ENCODE peak calls at places on chromosome 21, in six cellular contexts. One of them, this sample, is unnamed.

GRCh38 chr21:33884361-33885157 is 31.0 kb downstream of the ATP5PO start:
- DNase-seq in fibroblast of the aortic adventitia: peak
- DNase-seq in brain microvascular endothelial cell: no peak
- DNase-seq in SJSA1: no peak
- DNase-seq in neuronal stem cell: no peak
- DNase-seq in astrocyte of the cerebellum: peak
- DNase-seq in this sample: peak

GRCh38 chr21:17848228-17848627 is 29.1 kb upstream of the C21orf91 start:
- DNase-seq in fibroblast of the aortic adventitia: peak
- DNase-seq in SJSA1: peak
- DNase-seq in astrocyte of the cerebellum: peak
- DNase-seq in neuronal stem cell: no peak
- DNase-seq in brain microvascular endothelial cell: peak
- DNase-seq in this sample: peak

GRCh38 chr21:31410763-31411278 is 66.8 kb upstream of the TIAM1 start:
- DNase-seq in fibroblast of the aortic adventitia: no peak
- DNase-seq in SJSA1: no peak
- DNase-seq in brain microvascular endothelial cell: no peak
- DNase-seq in astrocyte of the cerebellum: no peak
- DNase-seq in neuronal stem cell: no peak
- DNase-seq in this sample: no peak

GRCh38 chr21:33230518-33231324 is 983 bp downstream of the IFNAR2 start:
- DNase-seq in fibroblast of the aortic adventitia: peak
- DNase-seq in neuronal stem cell: peak
- DNase-seq in SJSA1: peak
- DNase-seq in astrocyte of the cerebellum: peak
- DNase-seq in brain microvascular endothelial cell: peak
- DNase-seq in this sample: peak

GRCh38 chr21:43740497-43741156 is 21.7 kb downstream of the PDXK start:
- DNase-seq in brain microvascular endothelial cell: no peak
- DNase-seq in SJSA1: no peak
- DNase-seq in fibroblast of the aortic adventitia: no peak
- DNase-seq in astrocyte of the cerebellum: no peak
- DNase-seq in neuronal stem cell: peak
- DNase-seq in this sample: peak

GRCh38 chr21:29072873-29073221 is 601 bp downstream of the CCT8 start:
- DNase-seq in brain microvascular endothelial cell: peak
- DNase-seq in astrocyte of the cerebellum: no peak
- DNase-seq in fibroblast of the aortic adventitia: peak
- DNase-seq in neuronal stem cell: no peak
- DNase-seq in SJSA1: no peak
- DNase-seq in this sample: peak

GRCh38 chr21:33801424-33802405 is 113.9 kb downstream of the ATP5PO start:
- DNase-seq in brain microvascular endothelial cell: peak
- DNase-seq in astrocyte of the cerebellum: peak
- DNase-seq in neuronal stem cell: no peak
- DNase-seq in SJSA1: no peak
- DNase-seq in fibroblast of the aortic adventitia: peak
- DNase-seq in this sample: peak

GRCh38 chr21:29499734-29500343 is 201.1 kb downstream of the BACH1 start:
- DNase-seq in astrocyte of the cerebellum: no peak
- DNase-seq in SJSA1: peak
- DNase-seq in fibroblast of the aortic adventitia: no peak
- DNase-seq in brain microvascular endothelial cell: peak
- DNase-seq in neuronal stem cell: no peak
- DNase-seq in this sample: peak

GRCh38 chr21:43269461-43269860 is 100.7 kb downstream of the CRYAA start:
- DNase-seq in brain microvascular endothelial cell: no peak
- DNase-seq in astrocyte of the cerebellum: no peak
- DNase-seq in fibroblast of the aortic adventitia: no peak
- DNase-seq in neuronal stem cell: no peak
- DNase-seq in SJSA1: no peak
- DNase-seq in this sample: no peak

GRCh38 chr21:14833952-14834351 is 230.8 kb downstream of the NRIP1 start:
- DNase-seq in SJSA1: no peak
- DNase-seq in astrocyte of the cerebellum: no peak
- DNase-seq in fibroblast of the aortic adventitia: no peak
- DNase-seq in neuronal stem cell: no peak
- DNase-seq in brain microvascular endothelial cell: no peak
- DNase-seq in this sample: no peak

GRCh38 chr21:30426732-30427131 is 1.0 kb upstream of the KRTAP13-3 start:
- DNase-seq in brain microvascular endothelial cell: no peak
- DNase-seq in SJSA1: no peak
- DNase-seq in neuronal stem cell: peak
- DNase-seq in fibroblast of the aortic adventitia: no peak
- DNase-seq in astrocyte of the cerebellum: no peak
- DNase-seq in this sample: no peak

GRCh38 chr21:21740207-21740606 is 742.0 kb downstream of the NCAM2 start:
- DNase-seq in brain microvascular endothelial cell: no peak
- DNase-seq in SJSA1: no peak
- DNase-seq in neuronal stem cell: no peak
- DNase-seq in astrocyte of the cerebellum: no peak
- DNase-seq in fibroblast of the aortic adventitia: peak
- DNase-seq in this sample: peak

GRCh38 chr21:37060296-37060695 is 12.6 kb downstream of the PIGP start:
- DNase-seq in astrocyte of the cerebellum: peak
- DNase-seq in neuronal stem cell: no peak
- DNase-seq in brain microvascular endothelial cell: peak
- DNase-seq in SJSA1: peak
- DNase-seq in fibroblast of the aortic adventitia: peak
- DNase-seq in this sample: peak

GRCh38 chr21:43188712-43189151 is 19.9 kb downstream of the CRYAA start:
- DNase-seq in SJSA1: peak
- DNase-seq in brain microvascular endothelial cell: no peak
- DNase-seq in astrocyte of the cerebellum: no peak
- DNase-seq in neuronal stem cell: no peak
- DNase-seq in fibroblast of the aortic adventitia: no peak
- DNase-seq in this sample: no peak

GRCh38 chr21:33799378-33800090 is 116.1 kb downstream of the ATP5PO start:
- DNase-seq in SJSA1: no peak
- DNase-seq in neuronal stem cell: peak
- DNase-seq in fibroblast of the aortic adventitia: peak
- DNase-seq in astrocyte of the cerebellum: no peak
- DNase-seq in brain microvascular endothelial cell: no peak
- DNase-seq in this sample: peak

GRCh38 chr21:17859661-17860060 is 40.5 kb upstream of the C21orf91 start:
- DNase-seq in fibroblast of the aortic adventitia: no peak
- DNase-seq in neuronal stem cell: no peak
- DNase-seq in brain microvascular endothelial cell: no peak
- DNase-seq in astrocyte of the cerebellum: no peak
- DNase-seq in SJSA1: no peak
- DNase-seq in this sample: no peak

GRCh38 chr21:37165606-37166005 is 92.6 kb downstream of the TTC3 start:
- DNase-seq in astrocyte of the cerebellum: no peak
- DNase-seq in brain microvascular endothelial cell: no peak
- DNase-seq in fibroblast of the aortic adventitia: no peak
- DNase-seq in SJSA1: no peak
- DNase-seq in neuronal stem cell: no peak
- DNase-seq in this sample: no peak

GRCh38 chr21:22758478-22758877 is 1760.3 kb downstream of the NCAM2 start:
- DNase-seq in brain microvascular endothelial cell: no peak
- DNase-seq in neuronal stem cell: no peak
- DNase-seq in astrocyte of the cerebellum: no peak
- DNase-seq in fibroblast of the aortic adventitia: no peak
- DNase-seq in SJSA1: no peak
- DNase-seq in this sample: no peak

GRCh38 chr21:42862774-42863503 is 16.4 kb downstream of the WDR4 start:
- DNase-seq in astrocyte of the cerebellum: no peak
- DNase-seq in SJSA1: peak
- DNase-seq in fibroblast of the aortic adventitia: no peak
- DNase-seq in brain microvascular endothelial cell: no peak
- DNase-seq in neuronal stem cell: no peak
- DNase-seq in this sample: no peak

GRCh38 chr21:28822882-28823335 is 169.8 kb downstream of the LTN1 start:
- DNase-seq in astrocyte of the cerebellum: no peak
- DNase-seq in neuronal stem cell: no peak
- DNase-seq in brain microvascular endothelial cell: no peak
- DNase-seq in SJSA1: no peak
- DNase-seq in fibroblast of the aortic adventitia: peak
- DNase-seq in this sample: peak

GRCh38 chr21:29812947-29813346 is 126.8 kb downstream of the GRIK1 start:
- DNase-seq in astrocyte of the cerebellum: no peak
- DNase-seq in SJSA1: no peak
- DNase-seq in brain microvascular endothelial cell: no peak
- DNase-seq in fibroblast of the aortic adventitia: no peak
- DNase-seq in neuronal stem cell: no peak
- DNase-seq in this sample: no peak

GRCh38 chr21:29005696-29006095 is 13.0 kb upstream of the LTN1 start:
- DNase-seq in brain microvascular endothelial cell: no peak
- DNase-seq in SJSA1: no peak
- DNase-seq in fibroblast of the aortic adventitia: no peak
- DNase-seq in neuronal stem cell: no peak
- DNase-seq in astrocyte of the cerebellum: no peak
- DNase-seq in this sample: no peak

GRCh38 chr21:29477941-29478340 is 179.2 kb downstream of the BACH1 start:
- DNase-seq in astrocyte of the cerebellum: peak
- DNase-seq in SJSA1: peak
- DNase-seq in fibroblast of the aortic adventitia: peak
- DNase-seq in neuronal stem cell: no peak
- DNase-seq in brain microvascular endothelial cell: peak
- DNase-seq in this sample: no peak

GRCh38 chr21:28769683-28770082 is 223.0 kb downstream of the LTN1 start:
- DNase-seq in astrocyte of the cerebellum: no peak
- DNase-seq in neuronal stem cell: no peak
- DNase-seq in brain microvascular endothelial cell: no peak
- DNase-seq in SJSA1: no peak
- DNase-seq in fibroblast of the aortic adventitia: no peak
- DNase-seq in this sample: no peak

GRCh38 chr21:29052224-29052623 is 21.2 kb downstream of the CCT8 start:
- DNase-seq in brain microvascular endothelial cell: no peak
- DNase-seq in fibroblast of the aortic adventitia: no peak
- DNase-seq in neuronal stem cell: no peak
- DNase-seq in astrocyte of the cerebellum: no peak
- DNase-seq in SJSA1: no peak
- DNase-seq in this sample: no peak

GRCh38 chr21:40102682-40103081 is 235.4 kb downstream of the PCP4 start:
- DNase-seq in fibroblast of the aortic adventitia: no peak
- DNase-seq in SJSA1: no peak
- DNase-seq in neuronal stem cell: no peak
- DNase-seq in astrocyte of the cerebellum: no peak
- DNase-seq in brain microvascular endothelial cell: no peak
- DNase-seq in this sample: no peak

GRCh38 chr21:36825683-36826082 is 126.8 kb downstream of the SIM2 start:
- DNase-seq in fibroblast of the aortic adventitia: no peak
- DNase-seq in brain microvascular endothelial cell: no peak
- DNase-seq in neuronal stem cell: no peak
- DNase-seq in astrocyte of the cerebellum: no peak
- DNase-seq in SJSA1: no peak
- DNase-seq in this sample: no peak

GRCh38 chr21:17512245-17513213 is at the start of gene CXADR:
- DNase-seq in astrocyte of the cerebellum: no peak
- DNase-seq in SJSA1: no peak
- DNase-seq in neuronal stem cell: peak
- DNase-seq in brain microvascular endothelial cell: no peak
- DNase-seq in fibroblast of the aortic adventitia: no peak
- DNase-seq in this sample: peak

DNA sequence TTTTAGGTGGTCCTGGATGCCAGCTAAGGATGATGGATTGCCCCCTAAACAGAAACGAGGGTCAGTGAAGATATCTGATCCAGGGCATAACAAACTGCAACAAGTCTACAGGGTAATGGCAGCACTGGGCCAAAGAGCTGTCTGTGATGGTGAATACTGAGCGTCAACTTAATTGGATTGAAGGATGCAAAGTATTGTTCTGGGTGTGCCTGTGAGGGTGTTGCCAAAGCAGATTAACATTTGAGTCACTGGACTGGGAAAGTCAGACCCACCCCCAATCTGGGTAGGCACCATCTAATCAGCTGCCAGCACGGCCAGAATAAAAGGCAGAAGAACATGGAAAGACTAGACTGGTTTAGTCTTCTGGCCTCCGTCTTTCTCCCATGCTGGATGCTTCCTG is 235.0 kb downstream of the SETD4 start:
- DNase-seq in SJSA1: no peak
- DNase-seq in brain microvascular endothelial cell: no peak
- DNase-seq in neuronal stem cell: no peak
- DNase-seq in fibroblast of the aortic adventitia: peak
- DNase-seq in astrocyte of the cerebellum: no peak
- DNase-seq in this sample: no peak
- H3K4me3 ChIP-seq in SJSA1: no peak
- H3K4me3 ChIP-seq in brain microvascular endothelial cell: no peak
- H3K4me3 ChIP-seq in neuronal stem cell: no peak
- H3K4me3 ChIP-seq in fibroblast of the aortic adventitia: no peak
- H3K4me3 ChIP-seq in astrocyte of the cerebellum: no peak
- H3K4me3 ChIP-seq in this sample: no peak

GRCh38 chr21:38567577-38568360 is 69.5 kb upstream of the ERG start:
- DNase-seq in neuronal stem cell: peak
- DNase-seq in astrocyte of the cerebellum: peak
- DNase-seq in brain microvascular endothelial cell: peak
- DNase-seq in fibroblast of the aortic adventitia: peak
- DNase-seq in SJSA1: peak
- DNase-seq in this sample: peak
- H3K4me3 ChIP-seq in neuronal stem cell: no peak
- H3K4me3 ChIP-seq in astrocyte of the cerebellum: no peak
- H3K4me3 ChIP-seq in brain microvascular endothelial cell: peak
- H3K4me3 ChIP-seq in fibroblast of the aortic adventitia: peak
- H3K4me3 ChIP-seq in SJSA1: peak
- H3K4me3 ChIP-seq in this sample: peak

DNA sequence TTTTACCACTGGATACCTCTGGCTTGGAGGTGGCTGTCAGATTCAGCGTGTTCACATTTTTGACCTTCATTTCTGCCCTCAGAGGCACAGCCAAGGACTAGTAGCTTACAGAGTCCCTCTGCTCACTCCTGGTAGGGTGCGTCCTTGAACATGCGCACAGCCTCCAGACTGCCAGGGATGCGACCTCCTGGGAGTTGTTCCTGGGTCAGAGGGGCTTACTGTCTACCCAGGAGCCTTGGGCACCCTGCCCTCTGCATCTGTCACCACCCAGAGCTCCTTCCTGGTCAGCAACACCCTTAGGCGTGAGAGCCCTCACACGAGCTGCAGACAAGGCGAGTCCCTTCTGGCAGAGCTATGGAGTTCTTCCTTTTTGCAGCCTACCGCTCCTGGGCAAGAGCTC is 1.7 kb downstream of the SLX9 start:
- DNase-seq in astrocyte of the cerebellum: no peak
- DNase-seq in neuronal stem cell: no peak
- DNase-seq in fibroblast of the aortic adventitia: no peak
- DNase-seq in brain microvascular endothelial cell: no peak
- DNase-seq in SJSA1: no peak
- DNase-seq in this sample: no peak
- H3K4me3 ChIP-seq in astrocyte of the cerebellum: no peak
- H3K4me3 ChIP-seq in neuronal stem cell: peak
- H3K4me3 ChIP-seq in fibroblast of the aortic adventitia: peak
- H3K4me3 ChIP-seq in brain microvascular endothelial cell: no peak
- H3K4me3 ChIP-seq in SJSA1: no peak
- H3K4me3 ChIP-seq in this sample: no peak

DNA sequence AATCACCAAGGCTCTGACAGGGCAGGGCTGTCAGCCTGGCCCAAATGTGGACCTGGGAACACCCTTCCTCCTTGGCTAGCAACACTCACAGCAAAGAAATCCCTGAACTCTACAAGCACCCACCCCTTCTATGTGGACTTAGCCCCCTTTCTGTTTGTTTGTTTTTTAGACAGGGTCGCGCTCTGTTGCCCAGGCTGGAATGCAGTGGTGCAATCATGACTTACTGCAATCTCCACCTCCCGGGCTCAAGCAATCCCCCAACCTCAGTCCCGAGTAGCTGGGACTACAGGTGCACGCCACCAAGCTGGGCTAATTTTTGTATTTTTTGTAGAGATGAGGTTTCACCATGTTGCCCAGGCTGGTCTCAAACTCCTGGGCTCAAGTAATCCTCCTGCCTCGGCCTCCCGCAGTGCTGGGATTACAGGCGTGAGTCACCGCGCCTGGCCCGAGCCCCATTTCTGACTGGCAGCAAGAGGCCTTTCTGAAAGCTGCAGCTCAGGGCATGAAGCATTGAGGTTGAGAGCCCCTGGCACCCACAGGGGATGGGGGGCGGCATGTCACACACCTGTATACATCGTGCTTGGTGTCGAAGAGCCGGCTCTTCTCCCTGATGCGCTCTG is 16.2 kb downstream of the RIPK4 start:
- DNase-seq in SJSA1: no peak
- DNase-seq in neuronal stem cell: no peak
- DNase-seq in brain microvascular endothelial cell: no peak
- DNase-seq in fibroblast of the aortic adventitia: no peak
- DNase-seq in astrocyte of the cerebellum: no peak
- DNase-seq in this sample: no peak
- H3K4me3 ChIP-seq in SJSA1: no peak
- H3K4me3 ChIP-seq in neuronal stem cell: no peak
- H3K4me3 ChIP-seq in brain microvascular endothelial cell: no peak
- H3K4me3 ChIP-seq in fibroblast of the aortic adventitia: no peak
- H3K4me3 ChIP-seq in astrocyte of the cerebellum: no peak
- H3K4me3 ChIP-seq in this sample: no peak